ENCODE peak calls at places on chromosomes 3 and 15, in six cellular contexts. G is fibroblast of lung; H is heart right ventricle; Y is activated naive CD4-positive, alpha-beta T cell treated with anti-CD3 and anti-CD28 coated beads for 36 hours; Z is non-pigmented ciliary epithelial cell; D is NCI-H1105. A is an unnamed sample.

GRCh38 chr15:74752486-74753395 is 4.1 kb downstream of the CYP1A2 start:
- DNase-seq in H (no peak), Z (no peak), G (peak; percentile 77), Y (no peak), D (no peak), A (no peak)

GRCh38 chr3:149442845-149443544 is 31.5 kb upstream of the TM4SF4 start:
- DNase-seq in Y (no peak), D (no peak), G (peak; percentile 92), H (no peak), Z (peak; percentile 82), A (peak; percentile 8)

GRCh38 chr15:85312486-85312885 is 67.9 kb upstream of the AKAP13 start:
- DNase-seq in H (no peak), Y (peak; percentile 18), G (peak; percentile 66), D (no peak), Z (no peak), A (no peak)

GRCh38 chr3:189630667-189631372 is 369 bp upstream of the TP63 start:
- DNase-seq in D (no peak), Y (peak; percentile 28), H (peak; percentile 4), G (no peak), Z (no peak), A (peak; percentile 25)

GRCh38 chr3:71102111-71103039 is 481.2 kb downstream of the FOXP1 start:
- DNase-seq in Y (no peak), Z (peak; percentile 89), D (no peak), H (no peak), G (peak; percentile 94), A (peak; percentile 45)

GRCh38 chr3:16523778-16524177 is 10.3 kb upstream of the RFTN1 start:
- DNase-seq in D (no peak), G (peak; percentile 65), Z (no peak), H (no peak), Y (no peak), A (no peak)

GRCh38 chr15:60520825-60521368 is 42.0 kb upstream of the ICE2 start:
- DNase-seq in Z (no peak), H (peak; percentile 58), D (peak; percentile 60), Y (peak; percentile 91), G (peak; percentile 54), A (peak; percentile 72)

GRCh38 chr3:115469649-115470048 is 153.7 kb upstream of the GAP43 start:
- DNase-seq in Y (no peak), D (peak; percentile 94), H (no peak), G (peak; percentile 8), Z (no peak), A (no peak)

GRCh38 chr15:73480051-73480450 is 37.1 kb downstream of the REC114 start:
- DNase-seq in D (no peak), Y (no peak), G (no peak), Z (no peak), H (no peak), A (no peak)

GRCh38 chr3:12999147-13000140 is 73.8 kb downstream of the IQSEC1 start:
- DNase-seq in D (no peak), G (peak; percentile 48), H (peak; percentile 89), Y (no peak), Z (no peak), A (no peak)

GRCh38 chr15:60973637-60974415 is 255.3 kb downstream of the RORA start:
- DNase-seq in D (no peak), G (peak; percentile 74), Z (peak; percentile 72), H (no peak), Y (no peak), A (no peak)

GRCh38 chr3:154323921-154324738 is at the start of gene DHX36:
- DNase-seq in Y (peak; percentile 93), Z (peak; percentile 60), D (peak; percentile 98), H (peak; percentile 91), G (peak; percentile 91), A (peak; percentile 58)

GRCh38 chr3:134029734-134030381 is at the start of gene SLCO2A1:
- DNase-seq in Y (peak; percentile 28), D (peak; percentile 62), H (peak; percentile 32), Z (no peak), G (peak; percentile 51), A (no peak)

GRCh38 chr3:189727191-189727590 is 96.0 kb downstream of the TP63 start:
- DNase-seq in Y (no peak), Z (no peak), G (no peak), D (no peak), H (no peak), A (no peak)

GRCh38 chr15:94230886-94231727 is at the start of gene MCTP2:
- DNase-seq in H (peak; percentile 34), G (peak; percentile 53), Y (peak; percentile 87), D (peak; percentile 39), Z (no peak), A (no peak)